ENCODE peak calls at places on chromosome 1, in ten cellular contexts. Z is CD8-positive, alpha-beta T cell; S is endothelial cell; N is AG04450; R is D721Med; D is breast epithelium; H is nephron progenitor cell; G is upper lobe of left lung; L is neural crest cell; Q is fibroblast of villous mesenchyme. X is an unnamed sample.

GRCh38 chr1:156128749-156129682 is 14.5 kb downstream of the LMNA start:
- DNase-seq in G (no peak), R (no peak), H (no peak), S (no peak), Q (peak; percentile 82), N (no peak), L (no peak), Z (no peak), D (no peak), X (no peak)

GRCh38 chr1:203625623-203626189 is 926 bp upstream of the ATP2B4 start:
- DNase-seq in S (no peak), Q (peak; percentile 67), Z (peak; percentile 69), L (no peak), R (no peak), H (no peak), D (no peak), N (no peak), G (peak; percentile 44), X (no peak)

GRCh38 chr1:228860911-228861829 is 125.9 kb downstream of the RHOU start:
- DNase-seq in G (no peak), N (peak; percentile 55), Z (no peak), R (no peak), H (peak; percentile 34), L (no peak), S (no peak), Q (peak; percentile 74), D (no peak), X (no peak)

GRCh38 chr1:8373547-8374270 is 55.8 kb downstream of the SLC45A1 start:
- DNase-seq in H (no peak), Z (no peak), G (peak; percentile 81), Q (peak; percentile 90), N (peak; percentile 69), D (peak; percentile 60), S (no peak), R (peak; percentile 51), L (no peak), X (no peak)

GRCh38 chr1:177514207-177514606 is 343.4 kb downstream of the BRINP2 start:
- DNase-seq in R (no peak), H (no peak), G (no peak), N (no peak), Z (no peak), Q (no peak), S (no peak), L (no peak), D (no peak), X (no peak)

GRCh38 chr1:45340816-45341215 is 576 bp upstream of the MUTYH start:
- DNase-seq in R (no peak), L (no peak), S (no peak), D (no peak), H (no peak), N (no peak), Z (no peak), G (no peak), Q (no peak), X (no peak)

GRCh38 chr1:2003564-2004131 is at the start of gene CFAP74:
- DNase-seq in H (peak; percentile 94), S (peak; percentile 90), L (peak; percentile 85), G (peak; percentile 26), N (no peak), D (no peak), Z (no peak), Q (peak; percentile 42), R (peak; percentile 77), X (peak; percentile 83)

GRCh38 chr1:179828554-179829110 is 49.0 kb downstream of the TOR1AIP2 start:
- DNase-seq in G (peak; percentile 11), Q (no peak), Z (no peak), R (no peak), S (no peak), D (no peak), L (no peak), H (no peak), N (no peak), X (peak; percentile 61)

GRCh38 chr1:8880068-8880676 is 1.7 kb upstream of the ENO1 start:
- DNase-seq in G (peak; percentile 79), N (peak; percentile 78), R (no peak), Z (no peak), H (no peak), Q (peak; percentile 96), S (no peak), L (no peak), D (no peak), X (no peak)

GRCh38 chr1:911875-912739 is 11.6 kb upstream of the SAMD11 start:
- DNase-seq in Q (no peak), S (no peak), R (peak; percentile 22), N (no peak), D (no peak), H (no peak), L (no peak), G (peak; percentile 13), Z (no peak), X (no peak)

GRCh38 chr1:235058695-235059094 is 69.9 kb downstream of the TOMM20 start:
- DNase-seq in R (no peak), S (no peak), G (no peak), L (no peak), Z (no peak), N (no peak), H (no peak), Q (no peak), D (no peak), X (no peak)
- TF ChIP-seq CTCF in R (no peak), S (no peak), G (no peak), L (no peak), Z (no peak), N (no peak), H (no peak), Q (no peak), D (no peak), X (no peak)

DNA sequence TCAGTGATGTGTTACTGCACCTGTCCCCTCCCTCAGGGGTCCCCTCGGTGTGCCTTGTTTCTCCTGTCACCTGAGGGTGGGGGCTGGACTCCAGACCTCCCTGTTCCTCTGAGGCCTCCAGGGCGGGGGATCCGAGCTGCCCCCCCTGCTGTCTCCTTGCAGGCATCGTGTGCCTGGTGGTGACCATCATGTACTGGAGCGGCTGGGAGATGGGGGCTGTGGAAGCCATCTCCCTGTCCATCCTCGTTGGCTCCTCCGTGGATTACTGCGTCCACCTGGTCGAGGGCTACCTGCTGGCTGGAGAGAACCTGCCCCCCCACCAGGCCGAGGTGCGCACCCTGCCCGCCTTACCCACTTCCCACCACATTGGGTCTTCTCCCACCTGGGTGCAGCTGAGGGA is 56.4 kb downstream of the DISP3 start:
- DNase-seq in G (no peak), Z (no peak), L (no peak), H (no peak), D (no peak), N (no peak), R (no peak), Q (no peak), S (no peak), X (no peak)
- TF ChIP-seq CTCF in G (no peak), Z (no peak), L (no peak), H (no peak), D (no peak), N (no peak), R (no peak), Q (no peak), S (no peak), X (no peak)

DNA sequence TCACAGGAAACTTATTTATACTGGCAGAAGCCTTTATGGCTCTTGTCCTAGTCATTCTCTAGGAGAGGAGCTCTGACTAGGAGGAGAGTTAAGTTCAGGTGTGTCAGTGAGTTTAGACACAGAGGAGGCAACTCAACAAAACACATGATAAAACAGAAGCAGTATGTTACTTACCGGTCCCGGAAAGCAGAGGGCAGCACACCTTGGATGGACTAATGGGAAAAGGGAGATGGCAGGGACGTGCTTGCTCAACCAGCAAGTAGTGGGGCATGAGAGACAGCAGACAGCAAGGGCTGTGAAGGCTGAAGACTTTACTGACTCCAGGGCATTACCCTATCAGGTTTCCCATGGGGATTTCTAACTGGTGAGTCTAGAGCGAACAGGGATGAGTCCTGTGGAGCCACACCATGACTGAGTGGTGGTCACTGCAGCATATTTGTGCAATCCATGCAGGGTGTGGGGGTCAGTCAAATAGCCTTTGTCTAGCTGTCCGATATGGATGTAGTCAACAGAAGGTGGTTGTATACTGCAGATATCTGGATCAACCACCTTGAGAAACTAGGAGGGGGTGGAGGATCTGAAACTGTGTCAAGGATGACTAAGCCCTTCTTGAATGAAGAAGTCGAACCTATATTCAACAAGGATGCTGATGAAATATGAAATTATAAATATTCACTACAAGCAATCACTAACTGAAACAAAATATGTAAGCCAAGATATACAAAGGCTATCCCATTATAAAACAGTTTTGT is 596.3 kb upstream of the CHRM3 start:
- DNase-seq in Z (no peak), S (no peak), Q (no peak), G (no peak), L (no peak), H (no peak), R (no peak), N (no peak), D (no peak), X (no peak)
- TF ChIP-seq CTCF in Z (no peak), S (no peak), Q (no peak), G (no peak), L (no peak), H (no peak), R (no peak), N (no peak), D (no peak), X (no peak)

GRCh38 chr1:119703666-119704450 is 7.9 kb upstream of the PHGDH start:
- DNase-seq in N (no peak), Q (no peak), L (no peak), Z (no peak), D (no peak), S (no peak), H (no peak), R (no peak), G (no peak), X (no peak)
- TF ChIP-seq CTCF in N (no peak), Q (no peak), L (no peak), Z (no peak), D (no peak), S (no peak), H (no peak), R (no peak), G (no peak), X (no peak)

DNA sequence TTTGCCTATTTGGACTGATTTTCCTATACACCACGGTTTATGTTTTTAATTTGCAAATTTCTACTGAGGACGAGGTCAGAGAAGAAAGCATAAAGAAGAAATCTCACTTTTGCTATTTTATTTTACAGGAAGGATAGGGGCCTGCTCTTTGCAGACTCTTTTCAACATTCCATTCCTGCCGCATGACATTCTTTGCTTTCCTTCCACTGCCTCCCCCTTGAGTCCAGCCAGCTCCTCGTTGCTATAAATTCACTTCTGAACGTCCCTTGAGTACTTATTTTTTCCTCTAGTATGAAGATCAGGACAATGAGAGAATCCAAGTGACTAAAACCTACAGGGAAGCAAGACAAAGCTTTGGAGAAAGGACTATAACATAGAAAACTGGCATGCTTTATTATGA is 53.4 kb upstream of the PTGFR start:
- DNase-seq in S (no peak), N (no peak), Q (peak; percentile 16), L (no peak), H (no peak), R (no peak), D (no peak), Z (no peak), G (no peak), X (no peak)
- TF ChIP-seq CTCF in S (no peak), N (no peak), Q (no peak), L (no peak), H (no peak), R (no peak), D (no peak), Z (no peak), G (no peak), X (no peak)

GRCh38 chr1:43074244-43074643 is 97.8 kb downstream of the EBNA1BP2 start:
- DNase-seq in D (no peak), Z (no peak), R (no peak), G (no peak), N (no peak), L (no peak), S (peak; percentile 26), H (no peak), Q (no peak), X (no peak)
- TF ChIP-seq CTCF in D (no peak), Z (no peak), R (peak; percentile 25), G (no peak), N (peak; percentile 21), L (no peak), S (no peak), H (no peak), Q (peak; percentile 15), X (no peak)

X was measured in type B pancreatic cell.